ENCODE peak calls at places on chromosomes 5 and 9, in four cellular contexts. H is IMR-90, S is mesenchymal stem cell, G is H1. Y is an unnamed sample.

GRCh38 chr9:111052831-111053230 is 14.6 kb upstream of the LPAR1 start:
- DNase-seq in H (peak; percentile 75), S (peak; percentile 46), G (no peak), Y (no peak)

GRCh38 chr9:123275381-123275780 is 7.0 kb upstream of the STRBP start:
- DNase-seq in H (no peak), S (no peak), G (no peak), Y (no peak)

GRCh38 chr9:22308177-22308576 is 138.4 kb upstream of the DMRTA1 start:
- DNase-seq in H (no peak), S (no peak), G (no peak), Y (no peak)

GRCh38 chr5:16970260-16970659 is 34.2 kb upstream of the MYO10 start:
- DNase-seq in H (no peak), S (no peak), G (no peak), Y (no peak)

GRCh38 chr9:121717141-121717749 is 65.8 kb downstream of the DAB2IP start:
- DNase-seq in H (no peak), S (no peak), G (no peak), Y (no peak)

GRCh38 chr5:13985736-13986418 is 41.4 kb upstream of the DNAH5 start:
- DNase-seq in H (peak; percentile 92), S (peak; percentile 92), G (no peak), Y (no peak)

GRCh38 chr5:39369123-39369815 is 5.0 kb upstream of the C9 start:
- DNase-seq in H (no peak), S (no peak), G (no peak), Y (no peak)

GRCh38 chr5:39209924-39210323 is 9.4 kb downstream of the FYB1 start:
- DNase-seq in H (no peak), S (no peak), G (no peak), Y (peak; percentile 37)

GRCh38 chr9:136052433-136052880 is 42.6 kb downstream of the NACC2 start:
- DNase-seq in H (no peak), S (no peak), G (no peak), Y (peak; percentile 67)
- H3K4me1 ChIP-seq in H (peaks cover 19% of the 10 kb centered on the region), S (peaks cover 78% of the 10 kb centered on the region), G (peaks cover 59% of the 10 kb centered on the region), Y (no peaks in the 10 kb centered on the region)

DNA sequence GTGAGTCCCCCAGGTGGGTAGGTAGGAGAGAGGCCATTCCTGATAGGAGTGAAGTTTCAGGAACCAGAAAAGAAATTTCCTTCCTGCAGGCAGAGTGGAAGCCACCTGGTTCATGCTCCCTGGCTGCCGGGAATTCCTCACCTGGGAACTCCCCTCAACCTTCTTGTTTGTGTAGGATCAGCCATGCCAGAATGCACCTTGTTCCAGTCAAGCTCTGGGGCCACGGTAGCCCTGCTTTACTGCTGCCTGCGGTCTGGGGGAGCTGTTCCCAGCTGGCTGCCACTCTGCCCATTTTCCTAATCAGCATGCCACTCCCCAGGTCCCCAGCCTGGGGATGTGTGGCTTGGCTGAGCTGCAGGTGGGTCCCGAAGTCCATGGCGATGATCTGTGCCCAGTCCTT is 18.7 kb upstream of the B4GALT1 start:
- DNase-seq in H (no peak), S (no peak), G (no peak), Y (no peak)
- H3K14ac ChIP-seq in H (no peak overlapping the region), S (no peak overlapping the region), G (no peak overlapping the region), Y (no peak overlapping the region)

GRCh38 chr5:73666891-73667290 is 40.9 kb downstream of the ARHGEF28 start:
- DNase-seq in H (no peak), S (no peak), G (no peak), Y (no peak)

GRCh38 chr5:73668422-73669116 is 42.6 kb downstream of the ARHGEF28 start:
- DNase-seq in H (no peak), S (no peak), G (no peak), Y (no peak)

GRCh38 chr5:73672130-73672529 is 46.1 kb downstream of the ARHGEF28 start:
- DNase-seq in H (peak; percentile 18), S (no peak), G (no peak), Y (no peak)

GRCh38 chr5:73664796-73665195 is 38.8 kb downstream of the ARHGEF28 start:
- DNase-seq in H (no peak), S (no peak), G (no peak), Y (no peak)

DNA sequence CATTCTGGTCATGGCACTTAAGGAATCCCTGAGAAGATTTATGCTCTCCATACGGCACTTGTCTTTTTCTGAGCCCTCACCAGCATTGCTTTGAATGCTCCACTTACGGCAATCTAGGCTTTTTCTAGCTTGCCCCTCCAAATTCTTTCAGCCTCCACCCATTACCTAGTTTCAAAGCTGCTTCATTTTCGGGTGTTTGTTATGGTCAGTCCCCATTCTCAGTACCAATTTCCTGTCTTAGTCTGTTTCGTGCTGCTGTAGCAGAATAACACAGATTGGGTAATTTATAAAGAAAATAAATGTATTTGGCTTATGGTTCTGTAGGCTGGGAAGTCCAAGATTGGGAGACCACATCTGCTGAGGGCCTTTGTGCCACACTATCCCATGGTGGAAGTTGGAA is 42.0 kb downstream of the ARHGEF28 start:
- DNase-seq in H (no peak), S (no peak), G (no peak), Y (no peak)
- H3K4me1 ChIP-seq in H (peaks cover 5% of the 10 kb centered on the region), S (peaks cover 7% of the 10 kb centered on the region), G (no peaks in the 10 kb centered on the region), Y (no peaks in the 10 kb centered on the region)

DNA sequence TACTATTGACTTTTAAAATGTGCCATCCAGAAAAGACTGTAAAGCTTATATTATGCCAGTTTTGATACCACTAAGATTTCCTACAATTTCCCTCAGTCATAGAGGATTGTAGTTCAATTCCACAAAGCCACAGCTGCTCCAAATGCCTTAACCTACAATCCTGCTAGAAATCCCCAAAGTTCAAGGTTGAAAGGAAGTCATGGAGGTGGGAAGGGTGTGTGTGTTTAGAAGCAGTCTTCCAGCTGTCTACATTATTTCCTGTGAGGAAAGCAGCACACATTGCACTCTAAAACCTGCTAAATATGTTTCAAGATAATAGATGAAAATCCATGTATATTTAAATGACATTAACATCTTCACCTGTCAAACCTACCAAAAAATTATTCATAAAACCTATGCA is 11.8 kb downstream of the EPB41L4A start:
- DNase-seq in H (no peak), S (no peak), G (no peak), Y (no peak)
- H3K14ac ChIP-seq in H (no peak overlapping the region), S (no peak overlapping the region), G (no peak overlapping the region), Y (no peak overlapping the region)

DNA sequence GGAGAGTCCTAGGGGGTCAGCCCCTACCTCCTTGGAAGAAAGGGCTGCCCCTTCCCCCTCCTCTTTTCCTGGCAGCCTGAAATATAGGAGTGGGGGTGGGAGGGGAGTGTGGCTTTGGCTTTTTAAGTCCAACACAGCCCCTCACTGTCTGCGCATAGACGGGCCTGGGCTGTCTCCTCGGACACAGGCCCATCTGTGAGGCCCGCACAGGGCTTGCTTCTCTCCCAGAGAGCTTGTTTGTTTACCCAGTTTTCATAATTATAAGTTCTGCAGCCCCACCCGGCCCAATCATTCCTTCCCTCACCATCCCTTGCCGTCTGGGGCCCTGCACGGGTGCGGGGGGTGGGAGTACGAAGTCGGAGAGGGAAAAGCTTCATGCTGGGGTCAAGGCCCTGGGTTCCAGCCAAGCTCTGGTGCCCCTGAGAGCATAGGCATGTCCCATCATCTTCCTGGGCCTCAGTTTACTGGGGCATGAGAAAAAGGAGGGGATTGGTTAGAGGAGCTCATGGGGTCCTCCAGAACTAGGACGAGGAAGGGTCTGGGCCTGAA is 54.0 kb upstream of the STXBP1 start:
- DNase-seq in H (no peak), S (no peak), G (no peak), Y (no peak)
- H3K4me1 ChIP-seq in H (peaks cover 75% of the 10 kb centered on the region), S (peaks cover 80% of the 10 kb centered on the region), G (peaks cover 26% of the 10 kb centered on the region), Y (peaks cover 3% of the 10 kb centered on the region)

DNA sequence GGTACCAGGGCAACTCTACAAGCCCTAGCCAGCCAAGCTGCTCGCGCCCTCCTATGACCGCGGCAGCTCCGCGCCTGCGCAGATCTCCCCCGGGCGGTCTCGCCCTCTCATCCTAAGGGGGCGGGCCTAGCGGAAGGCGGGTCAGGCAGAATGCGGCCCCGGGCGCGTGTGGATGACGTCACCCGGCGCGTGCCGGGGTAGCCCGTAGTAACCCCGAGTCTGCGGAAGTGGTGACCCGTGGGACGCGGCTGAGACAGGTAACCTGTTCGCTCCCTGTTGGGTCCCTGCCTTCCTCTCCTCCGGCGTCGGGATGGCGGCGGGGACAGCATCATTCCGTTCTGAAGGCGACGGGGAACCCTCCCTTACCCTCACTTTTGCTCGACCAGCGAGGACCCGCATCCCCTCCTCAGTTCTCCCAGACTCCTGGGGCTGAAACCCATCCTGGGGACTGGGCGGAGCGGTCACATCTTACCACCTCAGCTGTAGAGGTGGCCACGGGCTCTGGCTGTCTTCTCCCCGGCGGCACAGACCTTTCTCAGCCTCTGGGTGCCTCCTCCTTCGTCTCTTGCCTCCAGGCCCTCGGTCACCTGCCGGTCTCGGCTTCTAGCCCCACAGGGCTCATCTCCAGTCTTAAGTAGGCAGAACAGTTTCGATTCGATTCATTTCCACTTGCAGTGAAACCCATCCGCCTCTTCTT is at the start of gene AOPEP:
- DNase-seq in H (peak; percentile 93), S (peak; percentile 93), G (peak; percentile 100), Y (peak; percentile 97)
- H3K14ac ChIP-seq in H (peak within 1 kb of the TSS; percentile 91), S (no peak within 1 kb of the TSS), G (no peak within 1 kb of the TSS), Y (peak within 1 kb of the TSS; percentile 90)

DNA sequence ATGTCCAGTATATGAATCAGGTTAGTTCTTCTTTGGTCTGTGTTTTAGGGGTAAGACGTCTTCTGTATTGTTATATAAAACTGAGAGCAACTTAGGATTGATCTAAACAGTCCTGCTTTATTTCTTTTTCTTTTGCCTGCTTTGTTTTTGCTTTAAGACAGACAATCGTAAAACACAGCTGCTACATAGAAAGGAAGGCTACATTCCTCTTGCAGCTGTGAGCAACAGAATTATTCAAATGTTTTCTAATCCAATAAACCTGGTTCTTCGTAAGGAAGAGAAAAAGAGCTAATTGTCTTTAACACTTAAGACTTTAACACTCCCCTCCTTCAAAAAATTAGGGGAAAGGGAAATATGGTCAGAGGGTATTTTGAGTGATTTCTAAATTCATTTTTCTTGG is 14.6 kb downstream of the FGF1 start:
- DNase-seq in H (peak; percentile 26), S (no peak), G (no peak), Y (no peak)
- H3K4me1 ChIP-seq in H (peaks cover 16% of the 10 kb centered on the region), S (peaks cover 14% of the 10 kb centered on the region), G (no peaks in the 10 kb centered on the region), Y (peaks cover 1% of the 10 kb centered on the region)

Y was measured in H9.